ENCODE peak calls at places on chromosomes 16 and 17, in four cellular contexts. O is IMR-90, E is H9, K is H1. R is an unnamed sample.

GRCh38 chr16:66150691-66151090 is 215.8 kb upstream of the CDH5 start:
- DNase-seq in O (peak; percentile 28), E (no peak), K (no peak), R (no peak)

GRCh38 chr16:2532494-2533141 is 1.4 kb upstream of the CEMP1 start:
- DNase-seq in O (peak; percentile 34), E (peak; percentile 88), K (no peak), R (peak; percentile 48)

GRCh38 chr16:66728117-66728787 is 23.2 kb downstream of the DYNC1LI2 start:
- DNase-seq in O (peak; percentile 67), E (no peak), K (no peak), R (peak; percentile 71)

GRCh38 chr17:37801131-37801530 is 56.3 kb upstream of the HNF1B start:
- DNase-seq in O (no peak), E (no peak), K (no peak), R (no peak)

GRCh38 chr16:56614549-56614991 is 6.2 kb downstream of the MT2A start:
- DNase-seq in O (peak; percentile 86), E (no peak), K (no peak), R (no peak)

GRCh38 chr16:75653926-75654325 is 6.4 kb downstream of the TERF2IP start:
- DNase-seq in O (peak; percentile 76), E (no peak), K (no peak), R (no peak)

GRCh38 chr16:3317315-3317999 is 12.2 kb downstream of the ZNF75A start:
- DNase-seq in O (peak; percentile 6), E (no peak), K (no peak), R (peak; percentile 34)

GRCh38 chr17:42279776-42280630 is 3.8 kb upstream of the STAT5B start:
- DNase-seq in O (no peak), E (peak; percentile 23), K (no peak), R (no peak)

GRCh38 chr16:46765050-46765449 is 16.9 kb upstream of the MYLK3 start:
- DNase-seq in O (peak; percentile 76), E (no peak), K (no peak), R (no peak)

GRCh38 chr16:47018223-47018891 is 44.9 kb upstream of the DNAJA2 start:
- DNase-seq in O (peak; percentile 10), E (peak; percentile 62), K (no peak), R (peak; percentile 64)

GRCh38 chr16:81695431-81695890 is 83.6 kb upstream of the PLCG2 start:
- DNase-seq in O (peak; percentile 4), E (no peak), K (no peak), R (no peak)

GRCh38 chr16:3954411-3954921 is 74.0 kb upstream of the CREBBP start:
- DNase-seq in O (peak; percentile 57), E (no peak), K (no peak), R (no peak)

GRCh38 chr17:44842748-44843147 is 4.9 kb upstream of the HIGD1B start:
- DNase-seq in O (peak; percentile 15), E (peak; percentile 67), K (no peak), R (peak; percentile 82)

GRCh38 chr16:15434425-15435215 is at the start of gene BMERB1:
- DNase-seq in O (peak; percentile 71), E (peak; percentile 76), K (no peak), R (peak; percentile 69)

GRCh38 chr17:70636517-70637133 is 467.3 kb downstream of the KCNJ2 start:
- DNase-seq in O (peak; percentile 46), E (no peak), K (no peak), R (peak; percentile 30)

GRCh38 chr17:17809527-17810373 is 27.0 kb downstream of the SREBF1 start:
- DNase-seq in O (no peak), E (peak; percentile 90), K (peak; percentile 50), R (peak; percentile 93)

GRCh38 chr17:55466671-55467070 is 44.6 kb downstream of the SMIM36 start:
- DNase-seq in O (no peak), E (peak; percentile 52), K (peak; percentile 34), R (peak; percentile 45)

GRCh38 chr16:89102777-89103073 is 9.1 kb downstream of the ACSF3 start:
- DNase-seq in O (no peak), E (no peak), K (no peak), R (no peak)

GRCh38 chr16:30115238-30115637 is 1.9 kb upstream of the GDPD3 start:
- DNase-seq in O (no peak), E (no peak), K (no peak), R (no peak)

GRCh38 chr16:660459-661183 is 7.3 kb upstream of the RHOT2 start:
- DNase-seq in O (peak; percentile 77), E (peak; percentile 95), K (no peak), R (peak; percentile 94)

GRCh38 chr16:51180719-51181494 is 29.8 kb upstream of the SALL1 start:
- DNase-seq in O (no peak), E (no peak), K (no peak), R (no peak)

GRCh38 chr16:51181495-51181795 is 30.4 kb upstream of the SALL1 start:
- DNase-seq in O (peak; percentile 19), E (peak; percentile 82), K (peak; percentile 62), R (peak; percentile 83)

GRCh38 chr16:51184702-51185433 is 33.8 kb upstream of the SALL1 start:
- DNase-seq in O (no peak), E (no peak), K (no peak), R (no peak)
- H4K5ac ChIP-seq in O (no peak overlapping the region), E (no peak overlapping the region), K (no peak overlapping the region), R (no peak overlapping the region)

DNA sequence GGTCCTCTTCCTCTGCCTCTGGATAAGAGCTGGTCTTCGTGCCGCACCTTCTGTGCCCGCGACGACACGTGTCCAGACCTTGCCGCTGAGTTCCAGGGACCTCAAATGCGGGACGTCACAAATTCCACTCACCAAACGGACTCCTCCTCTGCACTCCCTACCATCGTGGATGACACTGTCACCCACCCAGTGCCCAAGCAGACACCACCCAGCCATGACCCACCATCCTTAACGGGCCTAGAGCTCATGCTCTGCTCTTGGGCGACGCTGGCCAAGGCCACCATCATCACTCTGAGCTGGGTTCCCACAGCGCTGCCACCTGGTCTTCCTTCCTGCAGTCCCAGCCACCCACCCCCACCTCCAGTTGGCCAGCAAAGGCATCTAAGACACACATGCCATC is 96.4 kb upstream of the RPL38 start:
- DNase-seq in O (no peak), E (no peak), K (no peak), R (no peak)
- H3K23ac ChIP-seq in O (no peak overlapping the region), E (no peak overlapping the region), K (no peak overlapping the region), R (no peak overlapping the region)

GRCh38 chr17:7818026-7818425 is 16.0 kb upstream of the KDM6B start:
- DNase-seq in O (no peak), E (no peak), K (no peak), R (no peak)

GRCh38 chr17:7818746-7819645 is 15.0 kb upstream of the KDM6B start:
- DNase-seq in O (no peak), E (no peak), K (no peak), R (no peak)

GRCh38 chr17:7817643-7817964 is 16.4 kb upstream of the KDM6B start:
- DNase-seq in O (no peak), E (no peak), K (no peak), R (no peak)

GRCh38 chr17:7814969-7815368 is 19.0 kb upstream of the KDM6B start:
- DNase-seq in O (no peak), E (no peak), K (no peak), R (no peak)

GRCh38 chr17:7816926-7817642 is 16.9 kb upstream of the KDM6B start:
- DNase-seq in O (no peak), E (peak; percentile 26), K (no peak), R (peak; percentile 62)
- H4K5ac ChIP-seq in O (no peak overlapping the region), E (no peak overlapping the region), K (no peak overlapping the region), R (no peak overlapping the region)

GRCh38 chr16:13631213-13631767 is 288.7 kb upstream of the ERCC4 start:
- DNase-seq in O (no peak), E (no peak), K (no peak), R (peak; percentile 74)
- H3K23ac ChIP-seq in O (no peak overlapping the region), E (no peak overlapping the region), K (no peak overlapping the region), R (no peak overlapping the region)

DNA sequence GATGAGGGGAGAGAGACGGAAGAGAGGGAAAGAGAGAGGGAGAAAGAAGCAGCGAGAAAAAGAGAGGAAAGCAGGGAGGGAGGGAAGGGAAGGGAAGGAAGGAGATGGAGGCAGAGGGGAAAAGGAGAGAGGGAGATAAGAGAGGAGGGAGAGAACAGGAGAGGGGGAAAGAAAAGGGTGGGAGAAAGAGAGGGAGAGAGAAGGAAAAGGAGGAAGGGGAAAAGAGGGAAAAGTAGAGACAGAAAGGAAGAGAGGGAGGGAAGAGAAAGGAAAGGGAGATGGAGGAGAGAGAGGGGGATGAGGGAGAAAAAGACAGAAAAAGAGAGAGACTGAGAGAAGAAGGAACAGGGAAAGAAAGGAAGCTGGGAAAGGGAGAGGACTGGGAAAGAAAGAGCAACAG is 814.4 kb downstream of the CDH11 start:
- DNase-seq in O (no peak), E (no peak), K (no peak), R (no peak)
- H4K5ac ChIP-seq in O (no peak overlapping the region), E (no peak overlapping the region), K (no peak overlapping the region), R (no peak overlapping the region)

GRCh38 chr17:31467502-31468256 is 76.2 kb downstream of the RAB11FIP4 start:
- DNase-seq in O (no peak), E (no peak), K (no peak), R (no peak)

GRCh38 chr17:31475378-31476162 is 84.1 kb downstream of the RAB11FIP4 start:
- DNase-seq in O (no peak), E (no peak), K (no peak), R (no peak)

GRCh38 chr17:31469959-31470358 is 78.5 kb downstream of the RAB11FIP4 start:
- DNase-seq in O (no peak), E (peak; percentile 75), K (no peak), R (peak; percentile 30)

GRCh38 chr17:31470592-31470991 is 79.1 kb downstream of the RAB11FIP4 start:
- DNase-seq in O (no peak), E (no peak), K (no peak), R (no peak)

GRCh38 chr17:31472137-31472536 is 80.7 kb downstream of the RAB11FIP4 start:
- DNase-seq in O (no peak), E (no peak), K (no peak), R (peak; percentile 37)
- H3K23ac ChIP-seq in O (no peak overlapping the region), E (no peak overlapping the region), K (no peak overlapping the region), R (no peak overlapping the region)

GRCh38 chr16:87710887-87711286 is 54.9 kb downstream of the KLHDC4 start:
- DNase-seq in O (no peak), E (no peak), K (no peak), R (no peak)
- H4K5ac ChIP-seq in O (no peak overlapping the region), E (no peak overlapping the region), K (no peak overlapping the region), R (no peak overlapping the region)

GRCh38 chr17:63944736-63945499 is 12.8 kb upstream of the CD79B start:
- DNase-seq in O (no peak), E (no peak), K (no peak), R (no peak)
- H3K23ac ChIP-seq in O (no peak overlapping the region), E (no peak overlapping the region), K (no peak overlapping the region), R (no peak overlapping the region)